ENCODE peak calls at places on chromosomes 1 and 21, in six cellular contexts. One of them, this sample, is unnamed.

GRCh38 chr1:16441312-16441641 is 753 bp downstream of the NECAP2 start:
- DNase-seq in HepG2: no peak
- DNase-seq in A549: no peak
- DNase-seq in K562: no peak
- DNase-seq in WTC11: no peak
- DNase-seq in H1: no peak
- DNase-seq in this sample: peak; percentile 46

GRCh38 chr21:44965251-44966022 is 25.6 kb downstream of the SLX9 start:
- DNase-seq in K562: no peak
- DNase-seq in H1: no peak
- DNase-seq in A549: no peak
- DNase-seq in HepG2: no peak
- DNase-seq in WTC11: no peak
- DNase-seq in this sample: no peak

GRCh38 chr1:110132682-110133081 is 17.6 kb upstream of the SLC6A17 start:
- DNase-seq in WTC11: no peak
- DNase-seq in K562: no peak
- DNase-seq in H1: no peak
- DNase-seq in A549: no peak
- DNase-seq in HepG2: no peak
- DNase-seq in this sample: no peak

GRCh38 chr1:162535501-162535900 is 26.0 kb upstream of the UAP1 start:
- DNase-seq in K562: no peak
- DNase-seq in H1: no peak
- DNase-seq in WTC11: no peak
- DNase-seq in A549: no peak
- DNase-seq in HepG2: no peak
- DNase-seq in this sample: no peak

GRCh38 chr21:44793269-44794030 is 8.2 kb downstream of the UBE2G2 start:
- DNase-seq in H1: no peak
- DNase-seq in K562: peak; percentile 78
- DNase-seq in WTC11: peak; percentile 52
- DNase-seq in A549: peak; percentile 72
- DNase-seq in HepG2: peak; percentile 57
- DNase-seq in this sample: peak; percentile 63

GRCh38 chr1:97424209-97424608 is 496.6 kb downstream of the DPYD start:
- DNase-seq in K562: no peak
- DNase-seq in A549: no peak
- DNase-seq in H1: no peak
- DNase-seq in HepG2: no peak
- DNase-seq in WTC11: no peak
- DNase-seq in this sample: no peak

GRCh38 chr1:245537992-245538391 is 383.2 kb downstream of the KIF26B start:
- DNase-seq in K562: no peak
- DNase-seq in H1: no peak
- DNase-seq in A549: no peak
- DNase-seq in WTC11: no peak
- DNase-seq in HepG2: no peak
- DNase-seq in this sample: no peak

GRCh38 chr1:13619909-13620308 is 36.3 kb downstream of the PDPN start:
- DNase-seq in HepG2: no peak
- DNase-seq in H1: no peak
- DNase-seq in A549: no peak
- DNase-seq in K562: no peak
- DNase-seq in WTC11: no peak
- DNase-seq in this sample: no peak

GRCh38 chr1:155962599-155963211 is 15.6 kb downstream of the ARHGEF2 start:
- DNase-seq in A549: no peak
- DNase-seq in H1: no peak
- DNase-seq in HepG2: no peak
- DNase-seq in K562: no peak
- DNase-seq in WTC11: no peak
- DNase-seq in this sample: peak; percentile 46

GRCh38 chr1:31782766-31783410 is 18.7 kb upstream of the ADGRB2 start:
- DNase-seq in H1: no peak
- DNase-seq in HepG2: no peak
- DNase-seq in A549: no peak
- DNase-seq in K562: no peak
- DNase-seq in WTC11: no peak
- DNase-seq in this sample: no peak

DNA sequence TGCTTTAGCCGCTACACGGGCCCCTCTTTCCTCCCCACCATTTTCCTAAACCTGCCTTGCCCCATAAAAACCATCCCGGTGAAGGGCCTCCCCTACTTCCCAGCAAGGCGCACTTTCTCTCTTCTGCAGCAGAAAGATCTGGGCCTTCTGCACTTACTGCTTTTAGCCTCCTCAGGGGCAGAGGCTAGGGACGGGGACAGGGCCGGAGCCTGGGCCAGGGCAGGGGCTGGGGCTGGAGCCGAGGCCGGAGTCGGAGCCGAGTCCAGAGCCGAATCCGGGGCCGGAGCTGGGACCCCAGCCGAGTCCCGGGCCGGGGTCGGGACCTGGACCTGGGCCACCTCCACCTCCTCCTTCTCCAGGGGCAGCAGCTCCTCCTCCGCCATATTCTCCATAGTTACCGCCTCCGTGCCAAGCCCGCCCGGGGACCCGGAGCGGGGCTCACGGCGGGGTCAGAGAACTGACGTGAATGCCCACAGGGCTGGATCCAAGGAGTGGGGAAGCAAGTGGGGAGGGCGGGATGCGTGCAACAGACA is 366 bp downstream of the TRMT1L start:
- DNase-seq in WTC11: no peak
- DNase-seq in K562: no peak
- DNase-seq in A549: peak; percentile 4
- DNase-seq in HepG2: no peak
- DNase-seq in H1: no peak
- DNase-seq in this sample: peak; percentile 68
- TF ChIP-seq JUN in WTC11: no peak
- TF ChIP-seq JUN in K562: no peak
- TF ChIP-seq JUN in A549: no peak
- TF ChIP-seq JUN in HepG2: no peak
- TF ChIP-seq JUN in H1: no peak
- TF ChIP-seq JUN in this sample: no peak

GRCh38 chr1:90135306-90135705 is 140.4 kb downstream of the ZNF326 start:
- DNase-seq in A549: no peak
- DNase-seq in HepG2: no peak
- DNase-seq in H1: no peak
- DNase-seq in WTC11: no peak
- DNase-seq in K562: no peak
- DNase-seq in this sample: no peak
- TF ChIP-seq JUN in A549: no peak
- TF ChIP-seq JUN in HepG2: no peak
- TF ChIP-seq JUN in H1: no peak
- TF ChIP-seq JUN in WTC11: no peak
- TF ChIP-seq JUN in K562: no peak
- TF ChIP-seq JUN in this sample: no peak

DNA sequence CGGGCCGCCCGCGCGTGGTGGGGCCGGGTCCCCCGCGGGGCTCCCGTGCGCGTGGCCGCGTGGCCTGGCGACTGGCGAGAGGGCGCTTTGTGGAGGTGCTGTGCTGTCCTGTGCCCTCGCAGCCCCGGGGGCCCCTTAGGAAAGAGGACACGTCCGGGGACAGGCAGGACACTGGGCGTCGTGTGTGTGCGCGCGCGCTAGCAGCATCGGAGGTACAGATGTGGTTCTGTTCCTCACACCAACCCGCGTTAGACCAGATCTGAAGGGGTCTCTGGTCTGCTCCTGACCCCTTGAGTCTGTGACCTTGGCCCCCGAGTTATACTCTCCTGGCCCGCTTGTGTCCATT is 489 bp downstream of the ACTN2 start:
- DNase-seq in A549: no peak
- DNase-seq in WTC11: no peak
- DNase-seq in K562: peak; percentile 37
- DNase-seq in HepG2: no peak
- DNase-seq in H1: no peak
- DNase-seq in this sample: peak; percentile 5
- TF ChIP-seq JUN in A549: no peak
- TF ChIP-seq JUN in WTC11: no peak
- TF ChIP-seq JUN in K562: no peak
- TF ChIP-seq JUN in HepG2: no peak
- TF ChIP-seq JUN in H1: no peak
- TF ChIP-seq JUN in this sample: no peak

GRCh38 chr1:60173729-60174128 is 100.2 kb upstream of the C1orf87 start:
- DNase-seq in H1: no peak
- DNase-seq in K562: no peak
- DNase-seq in HepG2: no peak
- DNase-seq in A549: no peak
- DNase-seq in WTC11: no peak
- DNase-seq in this sample: no peak

GRCh38 chr1:60173006-60173405 is 99.4 kb upstream of the C1orf87 start:
- DNase-seq in A549: no peak
- DNase-seq in H1: no peak
- DNase-seq in K562: no peak
- DNase-seq in WTC11: no peak
- DNase-seq in HepG2: no peak
- DNase-seq in this sample: no peak

GRCh38 chr1:60170709-60171108 is 97.1 kb upstream of the C1orf87 start:
- DNase-seq in A549: no peak
- DNase-seq in HepG2: no peak
- DNase-seq in WTC11: no peak
- DNase-seq in K562: no peak
- DNase-seq in H1: no peak
- DNase-seq in this sample: no peak

GRCh38 chr1:60169206-60169605 is 95.6 kb upstream of the C1orf87 start:
- DNase-seq in WTC11: no peak
- DNase-seq in H1: no peak
- DNase-seq in A549: no peak
- DNase-seq in HepG2: no peak
- DNase-seq in K562: no peak
- DNase-seq in this sample: no peak

DNA sequence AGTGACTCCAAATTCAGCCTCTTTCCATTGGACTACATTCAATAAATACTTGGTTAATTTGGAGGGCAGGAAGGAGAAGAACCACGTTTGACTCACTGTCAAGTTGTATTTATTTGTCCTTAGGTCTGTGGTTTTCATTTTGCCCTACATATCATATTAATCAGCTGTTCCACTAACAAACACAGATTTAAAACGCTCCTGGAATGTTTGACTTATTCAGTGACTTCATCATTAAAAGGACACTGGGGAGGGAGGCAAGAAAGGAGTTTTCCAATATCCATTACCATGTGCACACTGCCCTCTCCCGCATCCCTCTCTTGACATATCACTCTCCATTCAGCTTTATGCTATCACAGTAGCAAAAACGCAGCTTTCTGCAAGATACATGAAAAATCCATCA is 98.2 kb upstream of the C1orf87 start:
- DNase-seq in A549: no peak
- DNase-seq in K562: no peak
- DNase-seq in H1: no peak
- DNase-seq in HepG2: no peak
- DNase-seq in WTC11: no peak
- DNase-seq in this sample: no peak
- TF ChIP-seq JUN in A549: no peak
- TF ChIP-seq JUN in K562: no peak
- TF ChIP-seq JUN in H1: no peak
- TF ChIP-seq JUN in HepG2: no peak
- TF ChIP-seq JUN in WTC11: no peak
- TF ChIP-seq JUN in this sample: no peak

GRCh38 chr1:29554208-29554778 is 318.0 kb downstream of the PTPRU start:
- DNase-seq in A549: no peak
- DNase-seq in HepG2: no peak
- DNase-seq in WTC11: no peak
- DNase-seq in H1: no peak
- DNase-seq in K562: no peak
- DNase-seq in this sample: no peak
- TF ChIP-seq JUN in A549: no peak
- TF ChIP-seq JUN in HepG2: no peak
- TF ChIP-seq JUN in WTC11: no peak
- TF ChIP-seq JUN in H1: no peak
- TF ChIP-seq JUN in K562: no peak
- TF ChIP-seq JUN in this sample: no peak

GRCh38 chr1:23868848-23869450 is 859 bp upstream of the FUCA1 start:
- DNase-seq in WTC11: no peak
- DNase-seq in A549: peak; percentile 31
- DNase-seq in H1: no peak
- DNase-seq in K562: peak; percentile 64
- DNase-seq in HepG2: no peak
- DNase-seq in this sample: no peak
- TF ChIP-seq JUN in WTC11: no peak
- TF ChIP-seq JUN in A549: no peak
- TF ChIP-seq JUN in H1: no peak
- TF ChIP-seq JUN in K562: no peak
- TF ChIP-seq JUN in HepG2: no peak
- TF ChIP-seq JUN in this sample: no peak

This sample was measured in endothelial cell of umbilical vein.